ENCODE peak calls at places on chromosomes 3 and 15, in six cellular contexts. T is GM12864; L is cardiac muscle cell; X is bronchial epithelial cell; D is cardiac fibroblast; I is CD8-positive, alpha-beta T cell. Y is an unnamed sample.

GRCh38 chr3:128879991-128880390 is 571 bp downstream of the ACAD9 start:
- DNase-seq in T (no peak), L (no peak), X (no peak), D (no peak), I (no peak), Y (no peak)

GRCh38 chr15:32704343-32705076 is 13.3 kb upstream of the GREM1 start:
- DNase-seq in T (no peak), L (no peak), X (no peak), D (peak), I (no peak), Y (no peak)

GRCh38 chr3:186933801-186934200 is 3.5 kb downstream of the ST6GAL1 start:
- DNase-seq in T (no peak), L (no peak), X (no peak), D (no peak), I (no peak), Y (no peak)

GRCh38 chr15:71054286-71054952 is 60.9 kb upstream of the THSD4 start:
- DNase-seq in T (no peak), L (no peak), X (no peak), D (peak), I (no peak), Y (no peak)

GRCh38 chr3:70871909-70872656 is 559.6 kb upstream of the MDFIC2 start:
- DNase-seq in T (no peak), L (no peak), X (peak), D (peak), I (no peak), Y (no peak)

GRCh38 chr3:13673207-13673606 is 124.3 kb downstream of the FBLN2 start:
- DNase-seq in T (no peak), L (no peak), X (no peak), D (peak), I (no peak), Y (no peak)

GRCh38 chr3:196177567-196177966 is 33.6 kb downstream of the ZDHHC19 start:
- DNase-seq in T (no peak), L (no peak), X (no peak), D (no peak), I (no peak), Y (no peak)

GRCh38 chr3:14791343-14791945 is 27.3 kb upstream of the FGD5 start:
- DNase-seq in T (no peak), L (peak), X (peak), D (peak), I (peak), Y (peak)

GRCh38 chr3:11323827-11324226 is 51.6 kb downstream of the ATG7 start:
- DNase-seq in T (no peak), L (no peak), X (no peak), D (peak), I (no peak), Y (no peak)

GRCh38 chr3:53668872-53669271 is 174.5 kb downstream of the CACNA1D start:
- DNase-seq in T (no peak), L (peak), X (no peak), D (no peak), I (no peak), Y (peak)

GRCh38 chr3:116155830-116156229 is 289.5 kb downstream of the LSAMP start:
- DNase-seq in T (no peak), L (no peak), X (no peak), D (no peak), I (no peak), Y (no peak)

GRCh38 chr3:21754839-21755238 is 3.8 kb upstream of the ZNF385D start:
- DNase-seq in T (no peak), L (no peak), X (no peak), D (no peak), I (no peak), Y (no peak)

GRCh38 chr3:58299839-58300516 is 6.1 kb upstream of the RPP14 start:
- DNase-seq in T (no peak), L (peak), X (peak), D (peak), I (no peak), Y (no peak)

GRCh38 chr3:63872135-63872924 is 8.7 kb downstream of the ATXN7 start:
- DNase-seq in T (no peak), L (no peak), X (peak), D (peak), I (no peak), Y (no peak)

GRCh38 chr3:123758081-123758564 is 126.0 kb downstream of the MYLK start:
- DNase-seq in T (no peak), L (no peak), X (peak), D (peak), I (no peak), Y (peak)

GRCh38 chr3:117735481-117736101 is 1026.0 kb downstream of the TUSC7 start:
- DNase-seq in T (no peak), L (no peak), X (peak), D (peak), I (no peak), Y (no peak)

GRCh38 chr3:69484507-69485393 is 98.9 kb upstream of the FRMD4B start:
- DNase-seq in T (no peak), L (peak), X (no peak), D (no peak), I (no peak), Y (no peak)

GRCh38 chr3:135736740-135737139 is 228.8 kb upstream of the PPP2R3A start:
- DNase-seq in T (no peak), L (peak), X (peak), D (peak), I (no peak), Y (peak)

GRCh38 chr3:140206196-140207040 is 271.4 kb downstream of the CLSTN2 start:
- DNase-seq in T (no peak), L (peak), X (peak), D (peak), I (no peak), Y (no peak)

GRCh38 chr15:30065025-30065801 is 17.5 kb upstream of the GOLGA8J start:
- DNase-seq in T (no peak), L (no peak), X (peak), D (peak), I (no peak), Y (no peak)

GRCh38 chr3:27200721-27201434 is 168.3 kb downstream of the NEK10 start:
- DNase-seq in T (no peak), L (no peak), X (no peak), D (no peak), I (no peak), Y (no peak)

GRCh38 chr3:73848173-73848751 is 223.5 kb upstream of the PDZRN3 start:
- DNase-seq in T (no peak), L (peak), X (peak), D (peak), I (no peak), Y (peak)

GRCh38 chr3:146640955-146641867 is 36.1 kb upstream of the PLSCR5 start:
- DNase-seq in T (no peak), L (peak), X (peak), D (peak), I (no peak), Y (peak)

GRCh38 chr15:95347846-95348245 is 982.7 kb upstream of the NR2F2 start:
- DNase-seq in T (no peak), L (no peak), X (no peak), D (no peak), I (no peak), Y (no peak)

GRCh38 chr15:39598186-39598850 is 17.4 kb downstream of the THBS1 start:
- DNase-seq in T (no peak), L (no peak), X (peak), D (peak), I (no peak), Y (no peak)

GRCh38 chr15:59501531-59502113 is 63.6 kb downstream of the FAM81A start:
- DNase-seq in T (peak), L (peak), X (peak), D (peak), I (no peak), Y (no peak)

GRCh38 chr3:188085596-188086560 is 68.1 kb upstream of the LPP start:
- DNase-seq in T (no peak), L (no peak), X (no peak), D (no peak), I (no peak), Y (no peak)

GRCh38 chr3:59121346-59122144 is 71.7 kb upstream of the CFAP20DC start:
- DNase-seq in T (no peak), L (no peak), X (no peak), D (no peak), I (no peak), Y (no peak)

GRCh38 chr15:45892182-45892581 is 257.4 kb downstream of the SQOR start:
- DNase-seq in T (no peak), L (no peak), X (peak), D (no peak), I (no peak), Y (no peak)

GRCh38 chr3:107861904-107862303 is 228.9 kb downstream of the CD47 start:
- DNase-seq in T (peak), L (no peak), X (no peak), D (no peak), I (no peak), Y (no peak)

GRCh38 chr15:86609275-86609674 is 529.6 kb downstream of the AGBL1 start:
- DNase-seq in T (no peak), L (no peak), X (no peak), D (no peak), I (no peak), Y (no peak)

GRCh38 chr3:184203526-184203925 is 17.5 kb downstream of the ABCF3 start:
- DNase-seq in T (no peak), L (no peak), X (no peak), D (no peak), I (no peak), Y (no peak)

DNA sequence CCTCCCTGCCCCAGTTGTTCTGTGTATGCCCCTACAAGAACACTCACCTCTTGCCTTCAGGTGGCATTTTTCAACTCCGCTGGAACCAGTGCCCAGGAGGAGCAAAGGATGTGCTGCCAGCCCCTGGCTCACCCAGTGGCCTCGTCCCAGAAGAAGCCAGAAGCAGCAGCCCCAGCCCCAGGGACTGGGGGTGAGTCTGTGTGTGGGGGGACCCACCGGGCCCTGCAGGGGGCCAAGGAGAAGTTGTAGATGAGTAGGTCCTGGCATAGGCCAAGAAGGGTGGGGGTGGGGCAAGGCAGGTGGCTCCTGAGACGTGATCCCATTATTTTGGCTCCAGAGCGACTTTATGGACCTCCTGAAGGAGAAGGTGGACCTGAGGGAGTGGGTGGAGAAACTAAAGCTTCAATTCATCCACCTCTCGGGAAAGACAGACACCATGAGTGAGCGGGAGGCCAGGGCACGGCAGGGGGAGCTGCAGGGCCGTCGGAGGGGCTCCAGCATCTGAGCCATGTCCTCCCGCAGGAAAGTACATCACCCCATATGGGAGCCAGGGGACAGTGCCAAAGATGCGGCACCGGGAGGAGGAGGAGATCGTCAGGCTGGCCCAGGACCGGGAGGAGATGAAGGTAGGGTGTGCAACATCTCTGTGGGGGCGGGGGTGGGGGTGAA is 29.3 kb downstream of the NGRN start:
- DNase-seq in T (no peak), L (no peak), X (no peak), D (no peak), I (no peak), Y (no peak)
- H3K4me3 ChIP-seq in T (no peak), L (no peak), X (no peak), D (no peak), I (no peak), Y (no peak)

DNA sequence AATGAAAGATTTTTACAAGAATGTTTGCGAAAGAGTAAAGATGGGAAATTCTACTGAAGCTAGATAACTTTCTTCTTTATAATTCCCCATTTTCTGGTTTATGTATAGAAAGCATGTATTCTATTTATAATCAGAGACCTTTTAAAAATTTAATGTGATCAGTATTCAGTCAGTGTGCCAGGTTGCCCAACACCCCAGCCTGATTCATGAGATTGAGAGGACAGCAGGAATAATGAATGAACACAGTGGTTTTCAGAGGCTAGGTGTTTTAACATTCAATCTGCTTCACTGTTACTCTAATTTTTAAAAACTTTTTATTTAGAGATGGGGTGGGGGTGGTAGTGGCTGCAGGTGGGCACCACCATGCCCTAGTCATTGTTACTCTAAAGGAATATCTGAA is 4.7 kb downstream of the WWTR1 start:
- DNase-seq in T (no peak), L (no peak), X (no peak), D (no peak), I (no peak), Y (no peak)
- H3K4me3 ChIP-seq in T (no peak), L (no peak), X (no peak), D (peak), I (no peak), Y (no peak)

DNA sequence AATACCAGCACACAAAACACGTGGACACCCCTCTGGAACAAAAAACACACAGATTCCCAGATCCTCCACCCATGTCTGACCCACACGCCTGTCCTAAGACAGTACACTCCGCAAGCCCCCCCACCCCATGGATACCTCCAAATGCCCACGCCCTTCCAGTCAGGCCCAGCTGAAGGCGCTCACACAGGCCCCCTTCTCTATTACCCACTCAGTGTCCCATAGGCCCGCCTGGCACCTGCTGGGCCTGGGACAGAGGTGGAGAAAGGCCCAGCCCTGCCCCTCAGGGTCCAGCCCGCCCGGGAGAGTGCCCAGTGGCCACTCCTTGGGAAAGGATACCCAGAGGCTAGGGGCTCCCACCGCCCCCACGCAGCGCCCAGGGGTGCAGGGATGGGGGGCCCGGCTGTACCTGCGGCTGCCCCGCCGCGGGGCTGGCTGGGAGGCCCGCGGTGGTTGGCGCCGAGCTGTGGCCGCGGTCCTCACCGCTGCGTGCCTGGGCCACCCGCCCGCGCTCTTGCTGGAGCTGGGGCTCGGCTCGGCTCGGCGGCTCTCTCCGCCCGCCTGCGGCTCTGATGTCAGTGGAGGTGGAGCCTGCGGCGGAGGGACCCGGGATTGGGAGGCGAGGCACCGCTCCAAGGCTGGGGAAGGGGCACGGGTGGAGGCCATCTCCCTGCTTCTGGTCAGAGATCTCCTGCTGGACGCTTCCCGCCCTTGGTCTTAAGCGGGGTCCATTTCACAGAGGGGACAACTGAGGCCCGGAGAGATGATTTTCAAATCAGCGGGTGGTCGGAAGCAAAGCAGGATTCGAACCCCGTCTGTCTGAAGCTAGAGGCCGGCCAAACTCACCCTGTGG is at the start of gene CAMK1:
- DNase-seq in T (no peak), L (peak), X (no peak), D (peak), I (peak), Y (no peak)
- H3K4me3 ChIP-seq in T (peak), L (peak), X (peak), D (peak), I (peak), Y (no peak)

GRCh38 chr3:104911376-104911775 is 455.3 kb upstream of the ALCAM start:
- DNase-seq in T (no peak), L (no peak), X (no peak), D (peak), I (no peak), Y (no peak)

GRCh38 chr3:104908761-104909160 is 457.9 kb upstream of the ALCAM start:
- DNase-seq in T (no peak), L (no peak), X (peak), D (no peak), I (no peak), Y (no peak)

GRCh38 chr3:104909188-104909587 is 457.5 kb upstream of the ALCAM start:
- DNase-seq in T (no peak), L (no peak), X (peak), D (peak), I (no peak), Y (no peak)

GRCh38 chr3:104907507-104907906 is 459.2 kb upstream of the ALCAM start:
- DNase-seq in T (no peak), L (no peak), X (peak), D (peak), I (no peak), Y (no peak)

DNA sequence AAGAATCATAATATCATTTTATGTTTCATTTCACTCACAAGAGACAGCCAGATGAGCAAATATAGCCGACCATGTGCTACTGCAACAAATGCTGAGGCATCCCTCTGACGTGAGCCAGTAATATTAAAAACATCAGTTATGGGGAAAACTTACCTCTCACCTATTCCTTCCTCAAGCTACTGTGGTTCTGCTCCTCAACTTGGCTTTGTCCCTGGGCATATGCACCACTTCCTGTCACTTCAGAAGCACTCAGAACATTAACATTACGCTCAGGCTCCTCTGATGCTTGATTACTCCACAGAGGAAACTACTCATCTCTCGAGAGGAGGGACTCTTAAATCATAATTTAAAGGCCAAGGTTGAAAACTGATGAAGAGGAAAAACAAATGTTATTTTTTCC is 457.0 kb upstream of the ALCAM start:
- DNase-seq in T (no peak), L (no peak), X (no peak), D (peak), I (no peak), Y (peak)
- H3K4me3 ChIP-seq in T (no peak), L (no peak), X (no peak), D (peak), I (no peak), Y (no peak)

DNA sequence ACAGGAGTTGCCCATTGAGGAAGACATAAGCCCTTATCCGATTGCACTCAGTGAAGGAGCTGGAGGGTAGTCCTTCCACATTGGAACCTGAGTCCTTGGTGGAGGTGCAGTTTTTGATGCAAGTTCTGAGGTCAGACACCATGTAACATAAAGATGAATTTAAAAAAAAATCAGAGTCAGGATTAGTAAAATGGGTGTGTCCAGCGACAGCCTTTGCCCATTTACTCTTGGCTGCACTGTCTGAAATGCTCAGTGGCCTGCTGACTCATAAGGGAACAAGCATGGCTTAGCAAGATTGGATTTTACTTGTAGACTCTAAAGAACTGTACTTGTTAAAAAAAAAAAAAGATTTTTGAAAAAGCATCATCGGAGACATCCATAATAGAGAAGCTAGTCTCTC is 241.1 kb upstream of the TOPAZ1 start:
- DNase-seq in T (peak), L (no peak), X (peak), D (peak), I (no peak), Y (no peak)
- H3K4me3 ChIP-seq in T (peak), L (no peak), X (no peak), D (peak), I (no peak), Y (no peak)

GRCh38 chr15:84591815-84592214 is 9.0 kb upstream of the ZSCAN2 start:
- DNase-seq in T (no peak), L (no peak), X (no peak), D (no peak), I (no peak), Y (no peak)

GRCh38 chr15:84586641-84587160 is 14.1 kb upstream of the ZSCAN2 start:
- DNase-seq in T (no peak), L (no peak), X (peak), D (no peak), I (no peak), Y (no peak)

GRCh38 chr15:84582583-84583157 is 18.1 kb upstream of the ZSCAN2 start:
- DNase-seq in T (no peak), L (no peak), X (peak), D (peak), I (no peak), Y (no peak)

GRCh38 chr15:84590406-84590805 is 10.4 kb upstream of the ZSCAN2 start:
- DNase-seq in T (no peak), L (no peak), X (no peak), D (no peak), I (no peak), Y (no peak)

GRCh38 chr15:84588053-84588874 is 12.5 kb upstream of the ZSCAN2 start:
- DNase-seq in T (no peak), L (peak), X (peak), D (peak), I (peak), Y (peak)
- H3K4me3 ChIP-seq in T (no peak), L (no peak), X (peak), D (peak), I (no peak), Y (peak)

GRCh38 chr15:51782357-51782896 is 31.0 kb downstream of the TMOD2 start:
- DNase-seq in T (no peak), L (no peak), X (no peak), D (peak), I (no peak), Y (no peak)
- H3K4me3 ChIP-seq in T (no peak), L (no peak), X (no peak), D (no peak), I (no peak), Y (no peak)